ENCODE peak calls at places on chromosomes 11 and 22, in nine cellular contexts. X, E, D, B, P, G, W, V and J are unnamed samples.
A peak's percentile ranks its signal among the peaks of the same experiment; 100 is the strongest.

GRCh38 chr22:27408068-27408467 is 393.5 kb downstream of the MN1 start:
- DNase-seq in X (no peak), E (no peak), D (no peak), B (no peak), P (no peak), G (no peak), W (no peak), V (no peak), J (no peak)

GRCh38 chr11:96187779-96188624 is 155.0 kb downstream of the MAML2 start:
- DNase-seq in X (no peak), E (no peak), D (peak; percentile 29), B (peak; percentile 49), P (no peak), G (no peak), W (no peak), V (no peak), J (no peak)

GRCh38 chr11:91742155-91742554 is 482.5 kb upstream of the FAT3 start:
- DNase-seq in X (no peak), E (no peak), D (no peak), B (no peak), P (no peak), G (no peak), W (no peak), V (no peak), J (no peak)

GRCh38 chr11:114044042-114044871 is 15.3 kb upstream of the ZBTB16 start:
- DNase-seq in X (no peak), E (no peak), D (peak; percentile 33), B (no peak), P (no peak), G (no peak), W (no peak), V (no peak), J (no peak)

GRCh38 chr11:20003357-20003756 is 156.9 kb downstream of the DBX1 start:
- DNase-seq in X (no peak), E (no peak), D (no peak), B (no peak), P (no peak), G (no peak), W (no peak), V (no peak), J (no peak)

GRCh38 chr22:49733631-49734030 is 94.0 kb downstream of the BRD1 start:
- DNase-seq in X (no peak), E (no peak), D (no peak), B (no peak), P (no peak), G (no peak), W (no peak), V (no peak), J (no peak)

GRCh38 chr11:405323-405975 is 9.3 kb downstream of the SIGIRR start:
- DNase-seq in X (no peak), E (no peak), D (peak; percentile 53), B (no peak), P (no peak), G (no peak), W (no peak), V (no peak), J (no peak)

GRCh38 chr11:11243790-11244469 is 109.1 kb downstream of the CSNK2A3 start:
- DNase-seq in X (peak; percentile 35), E (peak; percentile 23), D (peak; percentile 39), B (peak; percentile 22), P (peak; percentile 34), G (no peak), W (no peak), V (no peak), J (no peak)

GRCh38 chr11:31802990-31803812 is 7.9 kb downstream of the PAX6 start:
- DNase-seq in X (no peak), E (no peak), D (no peak), B (no peak), P (no peak), G (no peak), W (no peak), V (peak; percentile 37), J (no peak)

GRCh38 chr22:46657996-46658947 is 38.1 kb downstream of the GRAMD4 start:
- DNase-seq in X (no peak), E (no peak), D (no peak), B (no peak), P (no peak), G (no peak), W (no peak), V (no peak), J (no peak)

GRCh38 chr11:65501005-65501529 is 2.2 kb downstream of the MALAT1 start:
- DNase-seq in X (no peak), E (no peak), D (no peak), B (no peak), P (no peak), G (no peak), W (no peak), V (peak; percentile 32), J (no peak)

GRCh38 chr11:110376711-110377324 is 52.9 kb upstream of the FDX1 start:
- DNase-seq in X (peak; percentile 50), E (no peak), D (peak; percentile 50), B (peak; percentile 24), P (no peak), G (peak; percentile 52), W (peak; percentile 85), V (peak; percentile 49), J (peak; percentile 38)

GRCh38 chr11:67732045-67732787 is 57.8 kb upstream of the ALDH3B2 start:
- DNase-seq in X (no peak), E (no peak), D (no peak), B (peak; percentile 58), P (peak; percentile 31), G (no peak), W (no peak), V (no peak), J (no peak)

GRCh38 chr22:19932367-19933206 is 9.0 kb upstream of the COMT start:
- DNase-seq in X (no peak), E (no peak), D (no peak), B (no peak), P (no peak), G (no peak), W (no peak), V (no peak), J (no peak)